ENCODE peak calls at places on chromosome 19, in ten cellular contexts. O, K, F, A, J, N, B, T, R and C are unnamed samples.

GRCh38 chr19:47099576-47100050 is 14.0 kb downstream of the ZC3H4 start:
- DNase-seq in R (no peak), B (no peak), F (no peak), O (no peak), A (no peak), J (no peak), N (no peak), T (no peak), K (no peak), C (no peak)

GRCh38 chr19:57887195-57887941 is 1.5 kb downstream of the ZNF814 start:
- DNase-seq in A (no peak), B (no peak), J (no peak), T (no peak), F (no peak), O (no peak), K (no peak), R (no peak), N (no peak), C (no peak)

GRCh38 chr19:8075158-8076086 is 22.9 kb downstream of the CCL25 start:
- DNase-seq in B (no peak), N (no peak), R (no peak), K (no peak), O (no peak), F (no peak), A (no peak), T (no peak), J (no peak), C (no peak)

GRCh38 chr19:29328586-29328985 is 115.6 kb upstream of the UQCRFS1 start:
- DNase-seq in F (no peak), A (no peak), K (no peak), T (no peak), J (no peak), B (no peak), N (no peak), R (no peak), O (no peak), C (no peak)

GRCh38 chr19:13018037-13018914 is 23.0 kb downstream of the NFIX start:
- DNase-seq in B (peak; percentile 68), O (peak; percentile 80), R (no peak), A (no peak), J (peak; percentile 31), F (no peak), T (no peak), N (no peak), K (no peak), C (no peak)

GRCh38 chr19:18663940-18664530 is 19.4 kb upstream of the CRTC1 start:
- DNase-seq in A (no peak), J (no peak), R (no peak), K (no peak), N (no peak), T (no peak), F (no peak), B (no peak), O (no peak), C (no peak)

GRCh38 chr19:18294467-18294864 is 13.0 kb upstream of the JUND start:
- DNase-seq in J (no peak), F (no peak), A (peak; percentile 18), T (peak; percentile 65), B (peak; percentile 70), K (peak; percentile 95), N (peak; percentile 88), O (peak; percentile 82), R (no peak), C (peak; percentile 46)

GRCh38 chr19:28350673-28351072 is 862.3 kb downstream of the UQCRFS1 start:
- DNase-seq in O (no peak), F (no peak), N (no peak), R (no peak), A (no peak), T (no peak), B (no peak), K (no peak), J (no peak), C (no peak)

GRCh38 chr19:37251308-37252229 is 33.6 kb downstream of the ZNF383 start:
- DNase-seq in F (peak; percentile 87), A (no peak), N (no peak), T (peak; percentile 93), K (no peak), R (peak; percentile 96), J (peak; percentile 100), O (peak; percentile 61), B (peak; percentile 94), C (peak; percentile 76)

GRCh38 chr19:41701401-41702075 is 6.9 kb upstream of the CEACAM5 start:
- DNase-seq in F (no peak), T (no peak), R (no peak), O (no peak), A (no peak), N (no peak), B (no peak), J (no peak), K (no peak), C (no peak)